ENCODE peak calls at places on chromosome 13, in nine cellular contexts. V, X, T, W, M, P, C, Y and D are unnamed samples.

GRCh38 chr13:63433546-63434150 is 2018.0 kb upstream of the PCDH20 start:
- DNase-seq in M (no peak), Y (no peak), V (no peak), T (no peak), C (no peak), P (no peak), W (no peak), X (peak), D (peak)

GRCh38 chr13:30466841-30467252 is 1.1 kb upstream of the HMGB1 start:
- DNase-seq in X (peak), Y (peak), M (no peak), T (no peak), C (no peak), W (no peak), P (no peak), V (no peak), D (no peak)

GRCh38 chr13:33236021-33236420 is 49.5 kb downstream of the STARD13 start:
- DNase-seq in T (no peak), W (no peak), X (peak), M (no peak), Y (no peak), C (no peak), P (no peak), V (peak), D (peak)

GRCh38 chr13:104466016-104466415 is 1399.8 kb upstream of the SLC10A2 start:
- DNase-seq in P (no peak), Y (no peak), C (no peak), X (no peak), M (no peak), W (no peak), T (no peak), V (no peak), D (no peak)

GRCh38 chr13:22837980-22838615 is 342.7 kb upstream of the SGCG start:
- DNase-seq in X (no peak), V (peak), Y (no peak), T (no peak), M (no peak), W (no peak), C (no peak), P (no peak), D (no peak)

GRCh38 chr13:27967736-27968315 is 1.3 kb downstream of the CDX2 start:
- DNase-seq in T (no peak), W (no peak), X (peak), C (no peak), M (no peak), Y (peak), V (no peak), P (no peak), D (no peak)

GRCh38 chr13:31731923-31732322 is 7.4 kb upstream of the RXFP2 start:
- DNase-seq in C (no peak), W (no peak), P (no peak), M (no peak), T (no peak), V (no peak), Y (no peak), X (peak), D (no peak)

GRCh38 chr13:55553736-55554135 is 1587.0 kb upstream of the PRR20A start:
- DNase-seq in W (no peak), V (no peak), Y (no peak), P (no peak), X (no peak), T (no peak), M (no peak), C (no peak), D (no peak)

GRCh38 chr13:20231839-20232555 is at the start of gene GJB6:
- DNase-seq in T (no peak), W (no peak), P (no peak), Y (no peak), C (no peak), V (no peak), X (no peak), M (no peak), D (no peak)

GRCh38 chr13:58343081-58343480 is 711.5 kb downstream of the PCDH17 start:
- DNase-seq in Y (no peak), X (no peak), V (no peak), C (no peak), T (no peak), W (no peak), M (no peak), P (no peak), D (peak)

GRCh38 chr13:27022571-27023311 is 148.9 kb downstream of the USP12 start:
- DNase-seq in C (no peak), P (peak), X (peak), W (peak), V (no peak), T (no peak), Y (no peak), M (no peak), D (no peak)

GRCh38 chr13:20230913-20231838 is 943 bp downstream of the GJB6 start:
- DNase-seq in W (peak), C (no peak), M (no peak), Y (no peak), X (no peak), T (no peak), P (no peak), V (no peak), D (no peak)

GRCh38 chr13:32902898-32903297 is 113.3 kb upstream of the KL start:
- DNase-seq in Y (no peak), X (peak), M (no peak), V (peak), T (no peak), C (no peak), P (no peak), W (no peak), D (peak)

GRCh38 chr13:63161219-63161618 is 1745.6 kb upstream of the PCDH20 start:
- DNase-seq in T (no peak), Y (no peak), P (no peak), C (no peak), W (no peak), X (no peak), V (peak), M (no peak), D (peak)

GRCh38 chr13:55577082-55577846 is 1563.5 kb upstream of the PRR20A start:
- DNase-seq in M (no peak), Y (no peak), W (no peak), T (no peak), X (no peak), V (no peak), C (no peak), P (no peak), D (no peak)

GRCh38 chr13:20721454-20722357 is 18.2 kb downstream of the IL17D start:
- DNase-seq in V (peak), C (no peak), T (no peak), W (no peak), Y (no peak), X (peak), P (no peak), M (no peak), D (peak)

GRCh38 chr13:113981201-113981605 is 7.3 kb upstream of the C13orf46 start:
- DNase-seq in Y (no peak), C (no peak), V (no peak), M (no peak), T (no peak), W (no peak), P (peak), X (no peak), D (no peak)

GRCh38 chr13:43831088-43831487 is 44.3 kb upstream of the ENOX1 start:
- DNase-seq in M (no peak), C (no peak), T (no peak), P (no peak), V (no peak), Y (no peak), W (no peak), X (peak), D (peak)

GRCh38 chr13:56317839-56318238 is 822.9 kb upstream of the PRR20A start:
- DNase-seq in M (no peak), Y (no peak), C (no peak), P (no peak), W (no peak), V (no peak), X (no peak), T (no peak), D (no peak)

GRCh38 chr13:49300716-49301589 is 53.2 kb downstream of the CDADC1 start:
- DNase-seq in Y (peak), M (peak), T (no peak), C (peak), W (peak), X (peak), V (peak), P (peak), D (peak)

GRCh38 chr13:40197936-40198335 is 468.5 kb downstream of the FOXO1 start:
- DNase-seq in T (no peak), P (no peak), Y (no peak), W (no peak), X (no peak), V (no peak), C (no peak), M (no peak), D (no peak)

GRCh38 chr13:39612023-39612637 is 9.1 kb upstream of the LHFPL6 start:
- DNase-seq in V (peak), Y (peak), X (peak), T (peak), M (peak), C (peak), P (peak), W (peak), D (peak)

GRCh38 chr13:31431722-31432137 is 232.0 kb downstream of the B3GLCT start:
- DNase-seq in M (peak), Y (peak), W (no peak), T (no peak), X (peak), C (peak), V (peak), P (peak), D (peak)

GRCh38 chr13:83895994-83896580 is 13.8 kb upstream of the SLITRK1 start:
- DNase-seq in X (peak), T (no peak), P (no peak), V (no peak), M (no peak), C (no peak), Y (no peak), W (no peak), D (peak)

GRCh38 chr13:28532226-28533048 is 37.5 kb upstream of the FLT1 start:
- DNase-seq in W (no peak), P (no peak), M (no peak), T (no peak), X (peak), Y (no peak), V (peak), C (peak), D (no peak)

GRCh38 chr13:88945793-88946192 is 1274.6 kb downstream of the SLITRK5 start:
- DNase-seq in M (no peak), X (no peak), P (no peak), C (no peak), W (no peak), Y (no peak), V (no peak), T (no peak), D (no peak)

GRCh38 chr13:42561752-42562467 is 12.0 kb upstream of the TNFSF11 start:
- DNase-seq in V (no peak), M (no peak), C (no peak), X (no peak), P (no peak), Y (no peak), W (peak), T (no peak), D (no peak)

GRCh38 chr13:52832268-52832667 is 16.2 kb downstream of the PCDH8 start:
- DNase-seq in C (no peak), P (peak), X (no peak), W (no peak), M (no peak), T (no peak), V (no peak), Y (no peak), D (no peak)

GRCh38 chr13:40624338-40624737 is 42.1 kb downstream of the FOXO1 start:
- DNase-seq in T (no peak), X (peak), W (no peak), Y (no peak), M (no peak), C (no peak), V (peak), P (no peak), D (no peak)

GRCh38 chr13:28326081-28326480 is 168.8 kb downstream of the FLT1 start:
- DNase-seq in T (no peak), X (no peak), P (no peak), W (no peak), V (no peak), M (no peak), Y (no peak), C (no peak), D (no peak)